ENCODE peak calls at places on chromosomes 6 and 20, in six cellular contexts. W, R, M, A, V and Y are unnamed samples.

GRCh38 chr6:44665683-44666082 is 278.2 kb downstream of the CDC5L start:
- DNase-seq in W (no peak), R (no peak), M (no peak), A (no peak), V (no peak), Y (no peak)

GRCh38 chr6:142925575-142926110 is 19.3 kb downstream of the HIVEP2 start:
- DNase-seq in W (no peak), R (no peak), M (no peak), A (no peak), V (no peak), Y (no peak)

GRCh38 chr6:159691133-159691962 is 1.7 kb downstream of the SOD2 start:
- DNase-seq in W (no peak), R (peak; percentile 59), M (peak; percentile 55), A (peak; percentile 65), V (no peak), Y (peak; percentile 59)

GRCh38 chr20:46999821-47000465 is 105.3 kb downstream of the EYA2 start:
- DNase-seq in W (no peak), R (no peak), M (no peak), A (no peak), V (no peak), Y (no peak)

GRCh38 chr6:30493643-30494250 is 4.4 kb downstream of the HLA-E start:
- DNase-seq in W (peak; percentile 79), R (no peak), M (no peak), A (no peak), V (peak; percentile 28), Y (no peak)

GRCh38 chr20:55271370-55271769 is 733.9 kb downstream of the CBLN4 start:
- DNase-seq in W (no peak), R (no peak), M (no peak), A (no peak), V (no peak), Y (no peak)

GRCh38 chr6:4672772-4673171 is 103.4 kb upstream of the CDYL start:
- DNase-seq in W (no peak), R (no peak), M (no peak), A (no peak), V (no peak), Y (no peak)

GRCh38 chr6:56692586-56693245 is 50.0 kb upstream of the DST start:
- DNase-seq in W (no peak), R (no peak), M (no peak), A (no peak), V (no peak), Y (no peak)

GRCh38 chr6:136508701-136509387 is 41.4 kb downstream of the MAP7 start:
- DNase-seq in W (no peak), R (no peak), M (no peak), A (no peak), V (no peak), Y (no peak)

GRCh38 chr20:17513956-17514355 is 17.2 kb downstream of the BFSP1 start:
- DNase-seq in W (no peak), R (no peak), M (no peak), A (no peak), V (no peak), Y (no peak)

GRCh38 chr6:153729189-153729588 is 309.9 kb upstream of the OPRM1 start:
- DNase-seq in W (no peak), R (no peak), M (no peak), A (no peak), V (no peak), Y (no peak)

GRCh38 chr6:136945626-136946235 is 23.6 kb downstream of the SLC35D3 start:
- DNase-seq in W (no peak), R (no peak), M (no peak), A (no peak), V (no peak), Y (no peak)

GRCh38 chr6:169590376-169590939 is 111.4 kb downstream of the WDR27 start:
- DNase-seq in W (no peak), R (no peak), M (no peak), A (no peak), V (no peak), Y (no peak)

GRCh38 chr6:130981409-130981808 is 81.6 kb downstream of the EPB41L2 start:
- DNase-seq in W (no peak), R (no peak), M (no peak), A (no peak), V (no peak), Y (peak; percentile 58)

GRCh38 chr6:12111271-12111670 is 99.2 kb downstream of the HIVEP1 start:
- DNase-seq in W (no peak), R (no peak), M (no peak), A (no peak), V (no peak), Y (no peak)

GRCh38 chr6:36130672-36131516 is 581 bp downstream of the MAPK13 start:
- DNase-seq in W (peak; percentile 43), R (peak; percentile 73), M (peak; percentile 31), A (no peak), V (peak; percentile 44), Y (no peak)

GRCh38 chr20:20060234-20060998 is 8.1 kb downstream of the CFAP61 start:
- DNase-seq in W (no peak), R (no peak), M (no peak), A (no peak), V (no peak), Y (no peak)

GRCh38 chr6:156425374-156425773 is 351.8 kb upstream of the ARID1B start:
- DNase-seq in W (no peak), R (no peak), M (no peak), A (peak; percentile 84), V (no peak), Y (peak; percentile 61)

GRCh38 chr20:15673206-15673605 is 900.0 kb downstream of the KIF16B start:
- DNase-seq in W (no peak), R (no peak), M (no peak), A (peak; percentile 54), V (no peak), Y (peak; percentile 67)

GRCh38 chr6:20092071-20092566 is 120.2 kb downstream of the MBOAT1 start:
- DNase-seq in W (no peak), R (no peak), M (peak; percentile 57), A (peak; percentile 42), V (peak; percentile 10), Y (peak; percentile 42)

GRCh38 chr20:47453167-47453782 is 48.4 kb upstream of the NCOA3 start:
- DNase-seq in W (no peak), R (peak; percentile 78), M (peak; percentile 74), A (peak; percentile 27), V (no peak), Y (peak; percentile 63)

GRCh38 chr20:10370091-10370887 is 63.7 kb downstream of the MKKS start:
- DNase-seq in W (no peak), R (no peak), M (no peak), A (no peak), V (no peak), Y (no peak)

GRCh38 chr20:36548006-36548315 is 6.6 kb downstream of the MYL9 start:
- DNase-seq in W (peak; percentile 81), R (peak; percentile 10), M (no peak), A (no peak), V (peak; percentile 27), Y (no peak)

GRCh38 chr6:53543341-53544010 is 1.4 kb downstream of the GCLC start:
- DNase-seq in W (no peak), R (no peak), M (no peak), A (no peak), V (no peak), Y (no peak)

GRCh38 chr20:18750735-18751134 is 62.8 kb upstream of the SCP2D1 start:
- DNase-seq in W (no peak), R (no peak), M (no peak), A (no peak), V (no peak), Y (no peak)

DNA sequence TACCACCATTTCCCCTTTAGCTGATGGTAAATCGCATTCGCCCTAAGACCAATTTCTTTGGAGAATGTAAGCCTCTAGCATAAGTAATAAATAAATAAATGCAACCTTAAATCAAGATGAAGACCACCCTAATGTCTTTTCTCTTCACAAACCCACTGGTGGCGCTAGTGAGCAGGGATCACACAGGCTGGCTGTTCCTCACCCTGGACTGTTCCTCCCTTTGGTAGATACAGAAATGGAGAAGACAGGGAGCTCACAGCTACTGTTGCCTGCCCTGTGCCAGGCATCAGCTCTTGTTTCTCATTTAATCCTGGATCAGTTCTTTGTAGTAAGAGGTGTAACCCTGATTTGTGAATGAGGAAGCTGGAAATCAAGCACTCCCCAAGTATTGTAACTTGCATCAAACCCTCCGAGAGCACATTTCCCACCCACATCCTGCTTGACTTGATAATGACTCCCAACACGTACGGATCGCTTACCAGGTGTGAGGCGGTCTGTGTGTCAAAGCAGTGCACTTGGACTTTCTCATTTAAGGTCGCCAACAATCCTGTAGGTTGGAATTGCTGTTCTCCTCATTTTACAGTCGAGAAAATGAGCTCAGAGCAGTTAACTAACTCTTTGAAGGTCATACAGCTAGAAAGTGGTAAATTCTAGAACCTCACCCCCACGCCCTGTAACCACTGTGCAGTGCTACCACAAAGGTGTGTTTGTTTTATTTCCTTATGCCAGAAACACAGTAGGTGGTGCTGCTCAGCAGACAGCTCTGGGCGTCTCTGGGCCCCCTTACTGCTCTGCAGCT is 236.2 kb downstream of the TSHZ2 start:
- DNase-seq in W (peak; percentile 81), R (no peak), M (no peak), A (no peak), V (peak; percentile 26), Y (no peak)
- TF ChIP-seq CTCF in W (peak; percentile 63), R (no peak), M (peak; percentile 66), A (no peak), V (no peak), Y (no peak)

DNA sequence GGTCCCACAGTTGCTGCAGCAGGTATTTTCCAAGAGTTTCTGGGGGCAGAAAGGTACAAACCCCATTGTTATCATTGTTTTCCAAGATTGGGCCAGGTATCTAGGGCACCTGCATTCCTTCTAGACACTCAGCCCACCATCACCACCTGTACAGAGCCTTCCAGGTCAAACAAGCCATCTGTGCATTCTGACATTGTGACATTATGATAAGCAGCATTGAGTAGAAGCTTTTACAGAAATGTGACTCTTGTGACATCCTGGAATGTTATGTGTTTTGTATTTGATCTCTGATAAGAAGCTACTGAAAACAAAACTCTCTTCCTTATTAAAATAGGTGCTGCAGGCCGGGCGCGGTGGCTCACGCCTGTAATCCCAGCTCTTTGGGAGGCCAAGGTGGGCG is 128.1 kb upstream of the CCN2 start:
- DNase-seq in W (no peak), R (no peak), M (no peak), A (no peak), V (no peak), Y (no peak)
- TF ChIP-seq CTCF in W (no peak), R (no peak), M (no peak), A (no peak), V (no peak), Y (no peak)

GRCh38 chr6:43629104-43629504 is at the start of gene GTPBP2:
- DNase-seq in W (peak; percentile 99), R (peak; percentile 98), M (peak; percentile 97), A (peak; percentile 98), V (peak; percentile 97), Y (peak; percentile 90)

GRCh38 chr6:43629505-43630300 is 639 bp upstream of the GTPBP2 start:
- DNase-seq in W (peak; percentile 94), R (peak; percentile 98), M (peak; percentile 95), A (peak; percentile 94), V (peak; percentile 90), Y (peak; percentile 95)

GRCh38 chr6:43627008-43627825 is 1.8 kb downstream of the GTPBP2 start:
- DNase-seq in W (no peak), R (no peak), M (peak; percentile 78), A (peak; percentile 82), V (no peak), Y (peak; percentile 66)

GRCh38 chr6:43630980-43631619 is 2.0 kb upstream of the GTPBP2 start:
- DNase-seq in W (no peak), R (no peak), M (no peak), A (no peak), V (no peak), Y (no peak)

GRCh38 chr6:43628392-43629103 is 516 bp downstream of the GTPBP2 start:
- DNase-seq in W (peak; percentile 54), R (peak; percentile 66), M (peak; percentile 37), A (no peak), V (peak; percentile 47), Y (no peak)
- TF ChIP-seq CTCF in W (no peak), R (no peak), M (no peak), A (no peak), V (no peak), Y (no peak)

GRCh38 chr20:63172726-63173125 is 43.2 kb downstream of the YTHDF1 start:
- DNase-seq in W (peak; percentile 74), R (no peak), M (peak; percentile 15), A (no peak), V (no peak), Y (no peak)
- TF ChIP-seq CTCF in W (peak; percentile 25), R (peak; percentile 28), M (peak; percentile 62), A (peak; percentile 7), V (no peak), Y (peak; percentile 38)